ENCODE peak calls at places on chromosomes 3 and 15, in six cellular contexts. One of them, this sample, is unnamed.

GRCh38 chr3:122890077-122890484 is 95.2 kb downstream of the SLC49A4 start:
- DNase-seq in K562: no peak
- DNase-seq in A549: no peak
- DNase-seq in IMR-90: peak; percentile 42
- DNase-seq in HepG2: no peak
- DNase-seq in H1: peak; percentile 43
- DNase-seq in this sample: peak; percentile 19

GRCh38 chr3:135736740-135737139 is 228.8 kb upstream of the PPP2R3A start:
- DNase-seq in K562: peak; percentile 10
- DNase-seq in A549: peak; percentile 20
- DNase-seq in IMR-90: peak; percentile 5
- DNase-seq in HepG2: peak; percentile 21
- DNase-seq in H1: peak; percentile 39
- DNase-seq in this sample: no peak

GRCh38 chr3:170560296-170560695 is 25.6 kb downstream of the SLC7A14 start:
- DNase-seq in K562: no peak
- DNase-seq in A549: no peak
- DNase-seq in IMR-90: no peak
- DNase-seq in HepG2: no peak
- DNase-seq in H1: no peak
- DNase-seq in this sample: no peak

GRCh38 chr3:4097801-4098200 is 205.4 kb upstream of the SETMAR start:
- DNase-seq in K562: no peak
- DNase-seq in A549: no peak
- DNase-seq in IMR-90: no peak
- DNase-seq in HepG2: no peak
- DNase-seq in H1: no peak
- DNase-seq in this sample: no peak

GRCh38 chr3:27319847-27320526 is 49.2 kb downstream of the NEK10 start:
- DNase-seq in K562: no peak
- DNase-seq in A549: no peak
- DNase-seq in IMR-90: no peak
- DNase-seq in HepG2: no peak
- DNase-seq in H1: no peak
- DNase-seq in this sample: no peak

GRCh38 chr15:71437919-71438318 is 322.6 kb downstream of the THSD4 start:
- DNase-seq in K562: no peak
- DNase-seq in A549: peak; percentile 72
- DNase-seq in IMR-90: no peak
- DNase-seq in HepG2: no peak
- DNase-seq in H1: no peak
- DNase-seq in this sample: no peak

GRCh38 chr15:77507151-77507847 is 86.6 kb downstream of the HMG20A start:
- DNase-seq in K562: no peak
- DNase-seq in A549: no peak
- DNase-seq in IMR-90: no peak
- DNase-seq in HepG2: no peak
- DNase-seq in H1: no peak
- DNase-seq in this sample: no peak

GRCh38 chr3:125958511-125959316 is 10.3 kb upstream of the ROPN1B start:
- DNase-seq in K562: no peak
- DNase-seq in A549: no peak
- DNase-seq in IMR-90: no peak
- DNase-seq in HepG2: no peak
- DNase-seq in H1: no peak
- DNase-seq in this sample: no peak

DNA sequence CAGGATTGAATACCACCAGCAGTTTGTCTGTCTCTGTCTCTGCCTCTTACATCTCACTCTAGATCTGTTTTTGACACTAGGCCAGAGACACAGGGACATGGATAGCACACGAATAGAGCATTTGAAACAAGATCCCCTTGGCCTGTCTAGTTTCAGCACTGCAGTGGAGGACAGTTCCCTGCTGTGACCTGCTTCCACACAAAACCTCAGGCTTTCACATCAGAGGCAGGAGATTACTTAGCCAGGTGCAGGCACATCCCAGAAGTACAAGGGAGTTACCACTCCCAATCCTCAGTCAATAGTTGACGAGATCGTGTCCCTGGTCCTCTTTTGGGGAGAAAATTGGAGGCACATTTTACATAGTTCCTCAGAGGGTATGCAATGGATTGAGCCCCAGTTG is 34.0 kb upstream of the CCK start:
- DNase-seq in K562: no peak
- DNase-seq in A549: peak; percentile 5
- DNase-seq in IMR-90: peak; percentile 40
- DNase-seq in HepG2: peak; percentile 10
- DNase-seq in H1: no peak
- DNase-seq in this sample: no peak
- TF ChIP-seq CEBPB in K562: no peak
- TF ChIP-seq CEBPB in A549: no peak
- TF ChIP-seq CEBPB in IMR-90: no peak
- TF ChIP-seq CEBPB in HepG2: no peak
- TF ChIP-seq CEBPB in H1: no peak
- TF ChIP-seq CEBPB in this sample: no peak

GRCh38 chr3:185825639-185826481 is 1.0 kb upstream of the IGF2BP2 start:
- DNase-seq in K562: no peak
- DNase-seq in A549: peak; percentile 57
- DNase-seq in IMR-90: peak; percentile 44
- DNase-seq in HepG2: no peak
- DNase-seq in H1: no peak
- DNase-seq in this sample: no peak

GRCh38 chr3:185823280-185824044 is 1.4 kb downstream of the IGF2BP2 start:
- DNase-seq in K562: peak; percentile 66
- DNase-seq in A549: no peak
- DNase-seq in IMR-90: peak; percentile 41
- DNase-seq in HepG2: no peak
- DNase-seq in H1: no peak
- DNase-seq in this sample: no peak

GRCh38 chr3:185825379-185825638 is 467 bp upstream of the IGF2BP2 start:
- DNase-seq in K562: peak; percentile 76
- DNase-seq in A549: no peak
- DNase-seq in IMR-90: no peak
- DNase-seq in HepG2: no peak
- DNase-seq in H1: no peak
- DNase-seq in this sample: no peak

GRCh38 chr3:185824051-185824466 is 783 bp downstream of the IGF2BP2 start:
- DNase-seq in K562: no peak
- DNase-seq in A549: no peak
- DNase-seq in IMR-90: no peak
- DNase-seq in HepG2: no peak
- DNase-seq in H1: no peak
- DNase-seq in this sample: no peak

GRCh38 chr3:185824467-185825378 is at the start of gene IGF2BP2:
- DNase-seq in K562: peak; percentile 84
- DNase-seq in A549: peak; percentile 70
- DNase-seq in IMR-90: peak; percentile 80
- DNase-seq in HepG2: peak; percentile 74
- DNase-seq in H1: no peak
- DNase-seq in this sample: no peak
- TF ChIP-seq RFX5 in K562: no peak
- TF ChIP-seq RFX5 in A549: no peak
- TF ChIP-seq RFX5 in IMR-90: no peak
- TF ChIP-seq RFX5 in HepG2: no peak
- TF ChIP-seq RFX5 in H1: no peak
- TF ChIP-seq RFX5 in this sample: no peak

GRCh38 chr15:50190723-50191122 is 8.7 kb downstream of the SLC27A2 start:
- DNase-seq in K562: no peak
- DNase-seq in A549: no peak
- DNase-seq in IMR-90: no peak
- DNase-seq in HepG2: no peak
- DNase-seq in H1: no peak
- DNase-seq in this sample: no peak
- TF ChIP-seq CEBPB in K562: no peak
- TF ChIP-seq CEBPB in A549: no peak
- TF ChIP-seq CEBPB in IMR-90: no peak
- TF ChIP-seq CEBPB in HepG2: no peak
- TF ChIP-seq CEBPB in H1: no peak
- TF ChIP-seq CEBPB in this sample: no peak

GRCh38 chr3:33006571-33007286 is 55.3 kb downstream of the CCR4 start:
- DNase-seq in K562: no peak
- DNase-seq in A549: no peak
- DNase-seq in IMR-90: peak; percentile 24
- DNase-seq in HepG2: no peak
- DNase-seq in H1: no peak
- DNase-seq in this sample: no peak
- TF ChIP-seq RFX5 in K562: no peak
- TF ChIP-seq RFX5 in A549: no peak
- TF ChIP-seq RFX5 in IMR-90: no peak
- TF ChIP-seq RFX5 in HepG2: no peak
- TF ChIP-seq RFX5 in H1: no peak
- TF ChIP-seq RFX5 in this sample: no peak

GRCh38 chr3:100982710-100983109 is 10.5 kb downstream of the ABI3BP start:
- DNase-seq in K562: no peak
- DNase-seq in A549: no peak
- DNase-seq in IMR-90: peak; percentile 58
- DNase-seq in HepG2: no peak
- DNase-seq in H1: no peak
- DNase-seq in this sample: no peak
- TF ChIP-seq CEBPB in K562: no peak
- TF ChIP-seq CEBPB in A549: no peak
- TF ChIP-seq CEBPB in IMR-90: no peak
- TF ChIP-seq CEBPB in HepG2: no peak
- TF ChIP-seq CEBPB in H1: no peak
- TF ChIP-seq CEBPB in this sample: no peak

DNA sequence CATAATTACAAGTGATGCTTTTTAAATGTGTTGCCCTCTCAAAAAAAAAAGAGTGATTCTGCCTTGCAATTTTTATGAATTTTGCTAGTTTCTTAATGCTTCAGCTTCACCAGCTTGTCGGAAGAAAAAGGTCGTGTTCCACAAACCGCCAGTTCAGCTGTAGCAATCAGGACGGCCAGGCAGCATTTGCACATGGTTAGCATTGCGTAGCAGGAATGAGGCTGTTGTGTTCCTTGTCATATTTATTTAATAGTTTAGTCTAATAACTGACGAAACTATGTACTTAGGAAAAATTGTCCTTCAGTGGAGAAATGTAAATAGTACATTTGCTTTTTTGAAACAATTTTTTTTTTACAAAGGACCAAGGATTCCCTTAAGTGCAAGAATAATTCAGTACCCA is 64.9 kb upstream of the SELENOK start:
- DNase-seq in K562: no peak
- DNase-seq in A549: no peak
- DNase-seq in IMR-90: no peak
- DNase-seq in HepG2: no peak
- DNase-seq in H1: no peak
- DNase-seq in this sample: no peak
- TF ChIP-seq RFX5 in K562: no peak
- TF ChIP-seq RFX5 in A549: no peak
- TF ChIP-seq RFX5 in IMR-90: no peak
- TF ChIP-seq RFX5 in HepG2: no peak
- TF ChIP-seq RFX5 in H1: no peak
- TF ChIP-seq RFX5 in this sample: no peak

GRCh38 chr3:175646865-175647264 is 787.7 kb downstream of the NAALADL2 start:
- DNase-seq in K562: no peak
- DNase-seq in A549: no peak
- DNase-seq in IMR-90: peak; percentile 34
- DNase-seq in HepG2: no peak
- DNase-seq in H1: no peak
- DNase-seq in this sample: no peak
- TF ChIP-seq CEBPB in K562: no peak
- TF ChIP-seq CEBPB in A549: no peak
- TF ChIP-seq CEBPB in IMR-90: no peak
- TF ChIP-seq CEBPB in HepG2: no peak
- TF ChIP-seq CEBPB in H1: no peak
- TF ChIP-seq CEBPB in this sample: no peak

GRCh38 chr15:75346796-75347221 is at the start of gene NEIL1:
- DNase-seq in K562: peak; percentile 16
- DNase-seq in A549: no peak
- DNase-seq in IMR-90: no peak
- DNase-seq in HepG2: no peak
- DNase-seq in H1: no peak
- DNase-seq in this sample: no peak

GRCh38 chr15:75349851-75350588 is 3.2 kb downstream of the NEIL1 start:
- DNase-seq in K562: no peak
- DNase-seq in A549: no peak
- DNase-seq in IMR-90: no peak
- DNase-seq in HepG2: no peak
- DNase-seq in H1: no peak
- DNase-seq in this sample: peak; percentile 73

GRCh38 chr15:75348034-75348562 is 1.3 kb downstream of the NEIL1 start:
- DNase-seq in K562: peak; percentile 69
- DNase-seq in A549: no peak
- DNase-seq in IMR-90: no peak
- DNase-seq in HepG2: no peak
- DNase-seq in H1: no peak
- DNase-seq in this sample: no peak

GRCh38 chr15:75348563-75349350 is 1.9 kb downstream of the NEIL1 start:
- DNase-seq in K562: peak; percentile 5
- DNase-seq in A549: no peak
- DNase-seq in IMR-90: no peak
- DNase-seq in HepG2: no peak
- DNase-seq in H1: no peak
- DNase-seq in this sample: no peak

DNA sequence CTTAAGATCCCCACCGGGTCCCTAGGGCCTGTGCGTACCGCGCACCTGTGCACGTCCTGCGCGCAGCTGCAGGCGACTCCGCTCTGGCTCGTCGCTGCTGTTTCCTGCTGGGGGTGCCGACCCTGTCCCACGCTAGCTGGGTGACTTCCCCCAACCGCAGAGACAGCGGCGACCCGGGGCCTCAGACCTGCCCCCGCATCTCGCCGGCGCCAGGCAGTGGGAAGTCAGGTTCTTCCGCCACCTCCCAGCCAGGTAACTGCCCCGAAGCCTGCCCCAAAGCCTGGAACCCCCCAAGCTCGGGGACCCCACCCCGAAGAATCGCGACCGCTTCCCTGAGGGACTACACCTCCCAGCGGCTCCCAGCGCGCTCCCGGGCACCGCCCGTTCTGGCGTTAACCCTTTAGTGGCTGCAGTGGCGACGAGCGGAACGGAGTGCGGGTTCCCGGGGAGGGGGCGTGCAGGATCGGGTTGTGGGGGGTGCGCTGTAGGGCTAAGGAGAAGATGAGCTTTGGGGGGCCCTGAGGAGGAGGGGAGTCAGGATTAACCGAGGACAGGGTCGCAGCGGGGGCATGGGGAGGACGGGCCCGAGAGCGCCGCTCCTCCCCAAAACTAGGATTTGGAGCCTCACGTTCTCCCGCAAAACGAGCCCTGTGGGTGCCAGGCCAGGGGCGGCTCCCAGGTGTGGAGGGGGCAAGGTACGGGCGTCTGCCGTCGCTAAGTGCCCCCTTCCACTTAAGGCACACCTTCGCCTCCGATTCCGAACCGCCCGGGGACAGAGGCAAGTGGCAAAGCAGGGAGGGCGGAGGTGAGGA is 589 bp downstream of the NEIL1 start:
- DNase-seq in K562: peak; percentile 72
- DNase-seq in A549: no peak
- DNase-seq in IMR-90: no peak
- DNase-seq in HepG2: no peak
- DNase-seq in H1: no peak
- DNase-seq in this sample: no peak
- TF ChIP-seq RFX5 in K562: no peak
- TF ChIP-seq RFX5 in A549: no peak
- TF ChIP-seq RFX5 in IMR-90: no peak
- TF ChIP-seq RFX5 in HepG2: no peak
- TF ChIP-seq RFX5 in H1: no peak
- TF ChIP-seq RFX5 in this sample: no peak

This sample was measured in GM12878.